ENCODE peak calls at places on chromosomes 5 and 9, in seven cellular contexts. One of them, this sample, is unnamed.

GRCh38 chr9:90921104-90921503 is 119.5 kb downstream of the SYK start:
- DNase-seq in IMR-90: no peak
- DNase-seq in stomach: peak; percentile 76
- DNase-seq in upper lobe of left lung: peak; percentile 69
- DNase-seq in SK-N-SH: peak; percentile 48
- DNase-seq in neural progenitor cell: no peak
- DNase-seq in CD8-positive, alpha-beta T cell: no peak
- DNase-seq in this sample: no peak

GRCh38 chr5:3634061-3634460 is 38.4 kb downstream of the IRX1 start:
- DNase-seq in SK-N-SH: no peak
- DNase-seq in neural progenitor cell: no peak
- DNase-seq in upper lobe of left lung: no peak
- DNase-seq in stomach: no peak
- DNase-seq in IMR-90: no peak
- DNase-seq in CD8-positive, alpha-beta T cell: no peak
- DNase-seq in this sample: no peak

GRCh38 chr9:134276463-134277245 is 49.6 kb upstream of the RXRA start:
- DNase-seq in neural progenitor cell: peak; percentile 33
- DNase-seq in stomach: no peak
- DNase-seq in IMR-90: no peak
- DNase-seq in SK-N-SH: no peak
- DNase-seq in upper lobe of left lung: no peak
- DNase-seq in CD8-positive, alpha-beta T cell: no peak
- DNase-seq in this sample: no peak

GRCh38 chr9:91340395-91340794 is 21.3 kb downstream of the AUH start:
- DNase-seq in upper lobe of left lung: no peak
- DNase-seq in SK-N-SH: no peak
- DNase-seq in CD8-positive, alpha-beta T cell: no peak
- DNase-seq in IMR-90: no peak
- DNase-seq in neural progenitor cell: no peak
- DNase-seq in stomach: no peak
- DNase-seq in this sample: no peak

GRCh38 chr9:132163457-132163875 is 1.6 kb downstream of the NTNG2 start:
- DNase-seq in neural progenitor cell: peak; percentile 65
- DNase-seq in upper lobe of left lung: no peak
- DNase-seq in SK-N-SH: peak; percentile 67
- DNase-seq in stomach: no peak
- DNase-seq in CD8-positive, alpha-beta T cell: no peak
- DNase-seq in IMR-90: peak; percentile 14
- DNase-seq in this sample: no peak

GRCh38 chr5:140041492-140042421 is 1.3 kb downstream of the NRG2 start:
- DNase-seq in neural progenitor cell: peak; percentile 64
- DNase-seq in IMR-90: peak; percentile 12
- DNase-seq in upper lobe of left lung: peak; percentile 53
- DNase-seq in CD8-positive, alpha-beta T cell: no peak
- DNase-seq in stomach: peak; percentile 66
- DNase-seq in SK-N-SH: peak; percentile 83
- DNase-seq in this sample: no peak

GRCh38 chr5:29697786-29698414 is 1495.6 kb upstream of the CDH6 start:
- DNase-seq in neural progenitor cell: peak; percentile 58
- DNase-seq in IMR-90: no peak
- DNase-seq in SK-N-SH: peak; percentile 3
- DNase-seq in CD8-positive, alpha-beta T cell: no peak
- DNase-seq in upper lobe of left lung: no peak
- DNase-seq in stomach: no peak
- DNase-seq in this sample: no peak

GRCh38 chr9:123640792-123641222 is 284.8 kb downstream of the CRB2 start:
- DNase-seq in CD8-positive, alpha-beta T cell: no peak
- DNase-seq in stomach: no peak
- DNase-seq in IMR-90: no peak
- DNase-seq in upper lobe of left lung: no peak
- DNase-seq in neural progenitor cell: no peak
- DNase-seq in SK-N-SH: no peak
- DNase-seq in this sample: no peak

GRCh38 chr5:142531977-142532376 is 153.9 kb downstream of the FGF1 start:
- DNase-seq in stomach: no peak
- DNase-seq in neural progenitor cell: no peak
- DNase-seq in upper lobe of left lung: no peak
- DNase-seq in CD8-positive, alpha-beta T cell: no peak
- DNase-seq in IMR-90: no peak
- DNase-seq in SK-N-SH: no peak
- DNase-seq in this sample: no peak

GRCh38 chr5:171419663-171420428 is 399 bp downstream of the FGF18 start:
- DNase-seq in IMR-90: peak; percentile 29
- DNase-seq in neural progenitor cell: peak; percentile 87
- DNase-seq in SK-N-SH: peak; percentile 76
- DNase-seq in CD8-positive, alpha-beta T cell: peak; percentile 18
- DNase-seq in stomach: peak; percentile 32
- DNase-seq in upper lobe of left lung: no peak
- DNase-seq in this sample: no peak

GRCh38 chr9:124220551-124221451 is 36.9 kb upstream of the NEK6 start:
- DNase-seq in stomach: peak; percentile 82
- DNase-seq in upper lobe of left lung: peak; percentile 41
- DNase-seq in neural progenitor cell: no peak
- DNase-seq in SK-N-SH: peak; percentile 33
- DNase-seq in CD8-positive, alpha-beta T cell: no peak
- DNase-seq in IMR-90: peak; percentile 52
- DNase-seq in this sample: no peak

GRCh38 chr5:115838885-115839518 is 2.4 kb downstream of the ATG12 start:
- DNase-seq in upper lobe of left lung: no peak
- DNase-seq in stomach: no peak
- DNase-seq in neural progenitor cell: peak; percentile 58
- DNase-seq in IMR-90: peak; percentile 53
- DNase-seq in CD8-positive, alpha-beta T cell: peak; percentile 30
- DNase-seq in SK-N-SH: peak; percentile 47
- DNase-seq in this sample: no peak

GRCh38 chr9:114098660-114099522 is at the start of gene KIF12:
- DNase-seq in IMR-90: no peak
- DNase-seq in stomach: peak; percentile 83
- DNase-seq in SK-N-SH: peak; percentile 93
- DNase-seq in CD8-positive, alpha-beta T cell: peak; percentile 14
- DNase-seq in neural progenitor cell: peak; percentile 89
- DNase-seq in upper lobe of left lung: peak; percentile 75
- DNase-seq in this sample: no peak

GRCh38 chr9:120571443-120572257 is 8.3 kb downstream of the CDK5RAP2 start:
- DNase-seq in stomach: peak; percentile 84
- DNase-seq in neural progenitor cell: no peak
- DNase-seq in IMR-90: peak; percentile 85
- DNase-seq in CD8-positive, alpha-beta T cell: no peak
- DNase-seq in SK-N-SH: peak; percentile 36
- DNase-seq in upper lobe of left lung: peak; percentile 60
- DNase-seq in this sample: no peak

GRCh38 chr5:168296687-168297086 is 5.2 kb downstream of the WWC1 start:
- DNase-seq in stomach: no peak
- DNase-seq in IMR-90: no peak
- DNase-seq in CD8-positive, alpha-beta T cell: no peak
- DNase-seq in SK-N-SH: no peak
- DNase-seq in neural progenitor cell: no peak
- DNase-seq in upper lobe of left lung: no peak
- DNase-seq in this sample: no peak

DNA sequence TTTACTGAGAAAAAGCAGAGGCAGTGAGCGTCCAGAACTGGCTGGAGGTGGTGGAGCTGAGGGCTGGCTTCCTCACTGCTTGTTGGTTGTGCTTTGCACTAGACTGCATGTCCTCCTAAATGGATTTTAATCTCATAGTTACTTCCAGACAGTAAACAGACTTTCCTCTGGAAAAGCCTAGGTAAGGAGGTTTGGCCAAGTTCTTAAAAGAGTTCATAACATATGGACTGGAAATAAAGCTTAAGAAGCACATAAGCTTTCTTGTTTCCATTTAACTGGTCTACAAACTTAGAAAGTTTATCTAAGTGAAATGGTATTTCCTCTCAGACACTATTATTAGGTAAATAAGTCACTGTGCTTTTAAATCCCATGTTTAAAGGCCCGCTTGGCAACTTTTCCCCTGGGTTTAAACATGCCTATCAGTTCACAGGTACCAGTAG is 2.0 kb downstream of the ASPN start:
- DNase-seq in CD8-positive, alpha-beta T cell: no peak
- DNase-seq in stomach: no peak
- DNase-seq in upper lobe of left lung: no peak
- DNase-seq in IMR-90: peak; percentile 54
- DNase-seq in neural progenitor cell: no peak
- DNase-seq in SK-N-SH: no peak
- DNase-seq in this sample: no peak
- H3K27ac ChIP-seq in CD8-positive, alpha-beta T cell: no peak overlapping the region
- H3K27ac ChIP-seq in stomach: peak overlapping the region; percentile 75
- H3K27ac ChIP-seq in upper lobe of left lung: peak overlapping the region; percentile 17
- H3K27ac ChIP-seq in IMR-90: peak overlapping the region; percentile 61
- H3K27ac ChIP-seq in neural progenitor cell: no peak overlapping the region
- H3K27ac ChIP-seq in SK-N-SH: peak overlapping the region; percentile 59
- H3K27ac ChIP-seq in this sample: no peak overlapping the region

DNA sequence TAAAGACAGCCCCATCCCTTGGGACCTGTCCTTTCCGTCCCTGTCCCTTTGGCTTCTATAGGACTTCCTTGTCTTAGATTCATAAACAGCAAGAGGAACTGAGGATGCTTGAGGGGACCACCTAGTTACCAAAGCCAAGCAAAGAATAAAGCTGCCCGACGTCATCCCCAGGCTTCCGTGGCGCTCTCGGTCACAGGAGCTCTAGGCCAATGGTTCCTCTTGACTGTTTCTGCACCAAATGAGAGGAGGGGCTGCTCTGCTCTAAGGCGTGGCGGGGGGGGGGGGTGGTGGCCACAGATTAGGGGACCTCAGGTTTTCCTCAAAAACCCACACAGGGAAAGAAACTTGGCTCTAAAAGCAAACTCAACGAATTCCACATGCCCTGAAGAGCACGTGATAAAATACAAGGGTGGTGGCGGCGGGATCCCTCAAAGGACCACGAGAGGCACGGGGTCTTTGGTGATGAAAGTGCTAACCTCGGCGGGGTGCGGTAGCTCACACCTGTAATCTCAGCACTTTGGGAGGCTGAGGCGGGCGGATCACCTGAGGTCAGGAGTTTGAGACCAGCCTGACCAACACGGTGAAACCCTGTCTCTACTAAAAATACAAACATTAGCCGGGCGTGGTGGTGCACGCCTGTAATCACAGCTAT is 53.7 kb downstream of the USP20 start:
- DNase-seq in neural progenitor cell: no peak
- DNase-seq in CD8-positive, alpha-beta T cell: peak; percentile 55
- DNase-seq in stomach: no peak
- DNase-seq in upper lobe of left lung: no peak
- DNase-seq in IMR-90: no peak
- DNase-seq in SK-N-SH: no peak
- DNase-seq in this sample: no peak
- H3K4me1 ChIP-seq in neural progenitor cell: peaks cover 38% of the 10 kb centered on the region
- H3K4me1 ChIP-seq in CD8-positive, alpha-beta T cell: peaks cover 86% of the 10 kb centered on the region
- H3K4me1 ChIP-seq in stomach: peaks cover 61% of the 10 kb centered on the region
- H3K4me1 ChIP-seq in upper lobe of left lung: peaks cover 77% of the 10 kb centered on the region
- H3K4me1 ChIP-seq in IMR-90: peaks cover 29% of the 10 kb centered on the region
- H3K4me1 ChIP-seq in SK-N-SH: peaks cover 23% of the 10 kb centered on the region
- H3K4me1 ChIP-seq in this sample: peaks cover 82% of the 10 kb centered on the region

GRCh38 chr5:542693-543311 is 18.6 kb upstream of the SLC9A3 start:
- DNase-seq in CD8-positive, alpha-beta T cell: peak; percentile 3
- DNase-seq in SK-N-SH: no peak
- DNase-seq in stomach: no peak
- DNase-seq in neural progenitor cell: no peak
- DNase-seq in upper lobe of left lung: no peak
- DNase-seq in IMR-90: no peak
- DNase-seq in this sample: no peak

GRCh38 chr5:540215-541147 is 16.2 kb upstream of the SLC9A3 start:
- DNase-seq in neural progenitor cell: no peak
- DNase-seq in upper lobe of left lung: no peak
- DNase-seq in IMR-90: no peak
- DNase-seq in stomach: no peak
- DNase-seq in CD8-positive, alpha-beta T cell: no peak
- DNase-seq in SK-N-SH: no peak
- DNase-seq in this sample: no peak

GRCh38 chr5:541148-541887 is 17.1 kb upstream of the SLC9A3 start:
- DNase-seq in SK-N-SH: no peak
- DNase-seq in CD8-positive, alpha-beta T cell: peak; percentile 2
- DNase-seq in stomach: no peak
- DNase-seq in neural progenitor cell: peak; percentile 40
- DNase-seq in upper lobe of left lung: no peak
- DNase-seq in IMR-90: no peak
- DNase-seq in this sample: no peak

GRCh38 chr5:543351-543750 is 19.1 kb upstream of the SLC9A3 start:
- DNase-seq in stomach: no peak
- DNase-seq in SK-N-SH: no peak
- DNase-seq in neural progenitor cell: no peak
- DNase-seq in IMR-90: no peak
- DNase-seq in CD8-positive, alpha-beta T cell: no peak
- DNase-seq in upper lobe of left lung: no peak
- DNase-seq in this sample: no peak

GRCh38 chr5:541888-542692 is 17.8 kb upstream of the SLC9A3 start:
- DNase-seq in CD8-positive, alpha-beta T cell: peak; percentile 4
- DNase-seq in neural progenitor cell: no peak
- DNase-seq in SK-N-SH: no peak
- DNase-seq in stomach: no peak
- DNase-seq in upper lobe of left lung: no peak
- DNase-seq in IMR-90: no peak
- DNase-seq in this sample: no peak
- H3K27me3 ChIP-seq in CD8-positive, alpha-beta T cell: no peaks in the 10 kb centered on the region
- H3K27me3 ChIP-seq in neural progenitor cell: no peaks in the 10 kb centered on the region
- H3K27me3 ChIP-seq in SK-N-SH: no peaks in the 10 kb centered on the region
- H3K27me3 ChIP-seq in stomach: peaks cover 85% of the 10 kb centered on the region
- H3K27me3 ChIP-seq in upper lobe of left lung: no peaks in the 10 kb centered on the region
- H3K27me3 ChIP-seq in IMR-90: peaks cover 34% of the 10 kb centered on the region
- H3K27me3 ChIP-seq in this sample: no peaks in the 10 kb centered on the region

GRCh38 chr9:35673132-35673997 is at the start of gene CA9:
- DNase-seq in upper lobe of left lung: no peak
- DNase-seq in neural progenitor cell: no peak
- DNase-seq in stomach: peak; percentile 95
- DNase-seq in IMR-90: no peak
- DNase-seq in CD8-positive, alpha-beta T cell: no peak
- DNase-seq in SK-N-SH: no peak
- DNase-seq in this sample: no peak

GRCh38 chr9:35675732-35676392 is 2.1 kb downstream of the CA9 start:
- DNase-seq in CD8-positive, alpha-beta T cell: peak; percentile 43
- DNase-seq in neural progenitor cell: peak; percentile 96
- DNase-seq in IMR-90: no peak
- DNase-seq in stomach: peak; percentile 65
- DNase-seq in upper lobe of left lung: no peak
- DNase-seq in SK-N-SH: peak; percentile 96
- DNase-seq in this sample: no peak

GRCh38 chr9:35679091-35679490 is 5.4 kb downstream of the CA9 start:
- DNase-seq in IMR-90: no peak
- DNase-seq in SK-N-SH: no peak
- DNase-seq in stomach: no peak
- DNase-seq in CD8-positive, alpha-beta T cell: no peak
- DNase-seq in upper lobe of left lung: no peak
- DNase-seq in neural progenitor cell: no peak
- DNase-seq in this sample: no peak

GRCh38 chr9:35673998-35674361 is 252 bp downstream of the CA9 start:
- DNase-seq in upper lobe of left lung: no peak
- DNase-seq in neural progenitor cell: no peak
- DNase-seq in SK-N-SH: no peak
- DNase-seq in IMR-90: no peak
- DNase-seq in CD8-positive, alpha-beta T cell: no peak
- DNase-seq in stomach: no peak
- DNase-seq in this sample: no peak

DNA sequence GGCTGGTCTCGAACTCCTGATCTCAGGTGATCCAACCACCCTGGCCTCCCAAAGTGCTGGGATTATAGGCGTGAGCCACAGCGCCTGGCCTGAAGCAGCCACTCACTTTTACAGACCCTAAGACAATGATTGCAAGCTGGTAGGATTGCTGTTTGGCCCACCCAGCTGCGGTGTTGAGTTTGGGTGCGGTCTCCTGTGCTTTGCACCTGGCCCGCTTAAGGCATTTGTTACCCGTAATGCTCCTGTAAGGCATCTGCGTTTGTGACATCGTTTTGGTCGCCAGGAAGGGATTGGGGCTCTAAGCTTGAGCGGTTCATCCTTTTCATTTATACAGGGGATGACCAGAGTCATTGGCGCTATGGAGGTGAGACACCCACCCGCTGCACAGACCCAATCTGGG is 1.5 kb downstream of the CA9 start:
- DNase-seq in stomach: no peak
- DNase-seq in upper lobe of left lung: no peak
- DNase-seq in IMR-90: no peak
- DNase-seq in CD8-positive, alpha-beta T cell: no peak
- DNase-seq in SK-N-SH: no peak
- DNase-seq in neural progenitor cell: peak; percentile 45
- DNase-seq in this sample: no peak
- H3K27ac ChIP-seq in stomach: peak overlapping the region; percentile 89
- H3K27ac ChIP-seq in upper lobe of left lung: no peak overlapping the region
- H3K27ac ChIP-seq in IMR-90: no peak overlapping the region
- H3K27ac ChIP-seq in CD8-positive, alpha-beta T cell: no peak overlapping the region
- H3K27ac ChIP-seq in SK-N-SH: no peak overlapping the region
- H3K27ac ChIP-seq in neural progenitor cell: no peak overlapping the region
- H3K27ac ChIP-seq in this sample: no peak overlapping the region